ENCODE peak calls at places on chromosomes 1 and 21, in eight cellular contexts. A is mucosa of gallbladder; L is NCI-H774; Y is progenitor cell of endocrine pancreas; X is DMS53; O is activated CD8-positive, alpha-beta memory T cell treated with anti-CD3 and anti-CD28 coated beads, Interleukin-2, amount 10 ng/mL, durations not matched to agents 7 days and 5 days; W is amniotic stem cell; E is Calu3. F is an unnamed sample.

GRCh38 chr1:170407138-170407537 is 124.8 kb upstream of the GORAB start:
- DNase-seq in W (peak), L (no peak), E (no peak), Y (no peak), O (no peak), X (no peak), A (no peak), F (no peak)

GRCh38 chr1:36384542-36385409 is 948 bp downstream of the STK40 start:
- DNase-seq in W (no peak), E (peak), O (peak), Y (peak), A (peak), L (peak), X (peak), F (peak)

GRCh38 chr21:42010507-42011493 is 640 bp upstream of the ZBTB21 start:
- DNase-seq in E (peak), A (no peak), L (peak), O (peak), W (no peak), X (peak), Y (peak), F (peak)

GRCh38 chr1:86928819-86929218 is 14.4 kb downstream of the HS2ST1 start:
- DNase-seq in X (no peak), E (no peak), O (no peak), L (no peak), W (no peak), A (no peak), Y (no peak), F (no peak)

GRCh38 chr1:56394298-56394697 is 185.1 kb downstream of the PLPP3 start:
- DNase-seq in W (no peak), X (no peak), Y (no peak), L (no peak), E (no peak), A (no peak), O (no peak), F (no peak)

GRCh38 chr1:150387200-150387599 is 23.3 kb downstream of the RPRD2 start:
- DNase-seq in L (no peak), W (no peak), A (no peak), O (no peak), Y (no peak), E (no peak), X (peak), F (no peak)

GRCh38 chr1:80799457-80799856 is 1001.3 kb upstream of the ADGRL2 start:
- DNase-seq in L (no peak), A (no peak), E (no peak), O (no peak), Y (no peak), X (peak), W (no peak), F (no peak)

GRCh38 chr1:67724928-67725560 is 40.0 kb downstream of the GADD45A start:
- DNase-seq in W (no peak), L (peak), A (peak), O (no peak), E (peak), Y (no peak), X (peak), F (no peak)

GRCh38 chr21:44850905-44851657 is 22.4 kb downstream of the PTTG1IP start:
- DNase-seq in L (no peak), W (no peak), E (no peak), Y (no peak), X (no peak), A (no peak), O (no peak), F (no peak)

GRCh38 chr1:67683736-67684525 is 1.1 kb upstream of the GADD45A start:
- DNase-seq in O (peak), L (no peak), X (peak), Y (no peak), A (no peak), W (peak), E (no peak), F (peak)

GRCh38 chr1:202553560-202554038 is 156.7 kb downstream of the SYT2 start:
- DNase-seq in E (no peak), Y (no peak), W (no peak), O (no peak), L (no peak), X (no peak), A (peak), F (no peak)

GRCh38 chr1:99004270-99005141 is at the start of gene PLPPR5:
- DNase-seq in X (peak), E (peak), A (peak), L (no peak), O (no peak), W (no peak), Y (peak), F (no peak)

GRCh38 chr1:231958448-231958847 is 331.9 kb downstream of the DISC1 start:
- DNase-seq in E (no peak), A (no peak), O (no peak), W (no peak), Y (no peak), L (no peak), X (no peak), F (no peak)

GRCh38 chr1:36594041-36594440 is 111.3 kb upstream of the CSF3R start:
- DNase-seq in L (peak), Y (no peak), O (no peak), E (no peak), A (no peak), W (no peak), X (no peak), F (no peak)

GRCh38 chr1:212949771-212950170 is 570 bp upstream of the VASH2 start:
- DNase-seq in Y (no peak), X (no peak), L (no peak), A (no peak), O (no peak), E (no peak), W (no peak), F (no peak)

GRCh38 chr1:6273380-6273891 is 12.5 kb upstream of the GPR153 start:
- DNase-seq in Y (no peak), E (peak), L (no peak), W (no peak), X (no peak), O (no peak), A (peak), F (no peak)

GRCh38 chr1:12501661-12502060 is 116.3 kb downstream of the DHRS3 start:
- DNase-seq in E (no peak), X (no peak), L (no peak), W (no peak), O (no peak), Y (no peak), A (no peak), F (no peak)

GRCh38 chr1:197904126-197904787 is 1.8 kb downstream of the C1orf53 start:
- DNase-seq in A (no peak), O (no peak), E (no peak), X (no peak), W (no peak), L (no peak), Y (no peak), F (no peak)

GRCh38 chr1:22291926-22292788 is 149.3 kb upstream of the WNT4 start:
- DNase-seq in Y (no peak), O (peak), A (no peak), W (no peak), L (no peak), E (no peak), X (peak), F (no peak)